ENCODE peak calls at places on chromosome 13, in five cellular contexts. One of them, this sample, is unnamed. For H3K4me1, the result is how much of the 10 kb centered on the place peaks cover.

GRCh38 chr13:40496035-40496810 is 170.2 kb downstream of the FOXO1 start:
- DNase-seq in GM23338: no peak
- DNase-seq in stomach: no peak
- DNase-seq in ascending aorta: no peak
- DNase-seq in thoracic aorta: no peak
- DNase-seq in this sample: no peak

GRCh38 chr13:41568990-41569387 is 111.6 kb downstream of the RGCC start:
- DNase-seq in GM23338: no peak
- DNase-seq in stomach: no peak
- DNase-seq in ascending aorta: no peak
- DNase-seq in thoracic aorta: no peak
- DNase-seq in this sample: no peak

GRCh38 chr13:27133889-27134288 is 37.7 kb downstream of the USP12 start:
- DNase-seq in GM23338: no peak
- DNase-seq in stomach: no peak
- DNase-seq in ascending aorta: no peak
- DNase-seq in thoracic aorta: no peak
- DNase-seq in this sample: no peak

GRCh38 chr13:77918391-77919261 is at the start of gene EDNRB:
- DNase-seq in GM23338: peak
- DNase-seq in stomach: peak
- DNase-seq in ascending aorta: no peak
- DNase-seq in thoracic aorta: no peak
- DNase-seq in this sample: peak

GRCh38 chr13:87656311-87656710 is 14.9 kb upstream of the SLITRK5 start:
- DNase-seq in GM23338: no peak
- DNase-seq in stomach: no peak
- DNase-seq in ascending aorta: no peak
- DNase-seq in thoracic aorta: no peak
- DNase-seq in this sample: no peak

GRCh38 chr13:44818428-44818827 is 170.8 kb downstream of the NUFIP1 start:
- DNase-seq in GM23338: peak
- DNase-seq in stomach: no peak
- DNase-seq in ascending aorta: no peak
- DNase-seq in thoracic aorta: no peak
- DNase-seq in this sample: no peak

GRCh38 chr13:96460571-96460970 is 370.7 kb downstream of the HS6ST3 start:
- DNase-seq in GM23338: no peak
- DNase-seq in stomach: no peak
- DNase-seq in ascending aorta: no peak
- DNase-seq in thoracic aorta: no peak
- DNase-seq in this sample: no peak

GRCh38 chr13:91111476-91112190 is 235.9 kb upstream of the MIR17HG start:
- DNase-seq in GM23338: no peak
- DNase-seq in stomach: no peak
- DNase-seq in ascending aorta: no peak
- DNase-seq in thoracic aorta: no peak
- DNase-seq in this sample: no peak

GRCh38 chr13:53946500-53946899 is 917.9 kb downstream of the OLFM4 start:
- DNase-seq in GM23338: no peak
- DNase-seq in stomach: no peak
- DNase-seq in ascending aorta: no peak
- DNase-seq in thoracic aorta: no peak
- DNase-seq in this sample: no peak

GRCh38 chr13:50127726-50128291 is 112.6 kb downstream of the KCNRG start:
- DNase-seq in GM23338: peak
- DNase-seq in stomach: no peak
- DNase-seq in ascending aorta: no peak
- DNase-seq in thoracic aorta: no peak
- DNase-seq in this sample: no peak

GRCh38 chr13:84439108-84439507 is 556.8 kb upstream of the SLITRK1 start:
- DNase-seq in GM23338: no peak
- DNase-seq in stomach: no peak
- DNase-seq in ascending aorta: no peak
- DNase-seq in thoracic aorta: no peak
- DNase-seq in this sample: no peak

GRCh38 chr13:90299238-90299637 is 1048.2 kb upstream of the MIR17HG start:
- DNase-seq in GM23338: peak
- DNase-seq in stomach: no peak
- DNase-seq in ascending aorta: no peak
- DNase-seq in thoracic aorta: no peak
- DNase-seq in this sample: no peak

GRCh38 chr13:42593719-42594012 is 19.7 kb downstream of the TNFSF11 start:
- DNase-seq in GM23338: no peak
- DNase-seq in stomach: no peak
- DNase-seq in ascending aorta: no peak
- DNase-seq in thoracic aorta: no peak
- DNase-seq in this sample: no peak

GRCh38 chr13:80214521-80214941 is 126.4 kb downstream of the SPRY2 start:
- DNase-seq in GM23338: peak
- DNase-seq in stomach: no peak
- DNase-seq in ascending aorta: no peak
- DNase-seq in thoracic aorta: no peak
- DNase-seq in this sample: no peak

GRCh38 chr13:95352486-95352885 is 51.2 kb upstream of the ABCC4 start:
- DNase-seq in GM23338: no peak
- DNase-seq in stomach: no peak
- DNase-seq in ascending aorta: no peak
- DNase-seq in thoracic aorta: no peak
- DNase-seq in this sample: no peak

GRCh38 chr13:31213681-31214289 is 14.0 kb downstream of the B3GLCT start:
- DNase-seq in GM23338: no peak
- DNase-seq in stomach: no peak
- DNase-seq in ascending aorta: no peak
- DNase-seq in thoracic aorta: no peak
- DNase-seq in this sample: no peak

GRCh38 chr13:27482996-27483395 is 32.6 kb upstream of the MTIF3 start:
- DNase-seq in GM23338: no peak
- DNase-seq in stomach: no peak
- DNase-seq in ascending aorta: no peak
- DNase-seq in thoracic aorta: no peak
- DNase-seq in this sample: no peak

GRCh38 chr13:67230774-67231480 is 791 bp upstream of the PCDH9 start:
- DNase-seq in GM23338: peak
- DNase-seq in stomach: peak
- DNase-seq in ascending aorta: no peak
- DNase-seq in thoracic aorta: no peak
- DNase-seq in this sample: peak

GRCh38 chr13:45728759-45729158 is 26.6 kb downstream of the CBY2 start:
- DNase-seq in GM23338: peak
- DNase-seq in stomach: no peak
- DNase-seq in ascending aorta: no peak
- DNase-seq in thoracic aorta: no peak
- DNase-seq in this sample: no peak

GRCh38 chr13:109704771-109705628 is 81.4 kb downstream of the IRS2 start:
- DNase-seq in GM23338: no peak
- DNase-seq in stomach: peak
- DNase-seq in ascending aorta: peak
- DNase-seq in thoracic aorta: no peak
- DNase-seq in this sample: peak

GRCh38 chr13:41408061-41408460 is 49.3 kb upstream of the RGCC start:
- DNase-seq in GM23338: no peak
- DNase-seq in stomach: no peak
- DNase-seq in ascending aorta: no peak
- DNase-seq in thoracic aorta: no peak
- DNase-seq in this sample: no peak

GRCh38 chr13:104105418-104106355 is 1039.5 kb upstream of the SLC10A2 start:
- DNase-seq in GM23338: no peak
- DNase-seq in stomach: no peak
- DNase-seq in ascending aorta: no peak
- DNase-seq in thoracic aorta: no peak
- DNase-seq in this sample: no peak

GRCh38 chr13:23500858-23501257 is 67.4 kb upstream of the SACS start:
- DNase-seq in GM23338: no peak
- DNase-seq in stomach: no peak
- DNase-seq in ascending aorta: no peak
- DNase-seq in thoracic aorta: no peak
- DNase-seq in this sample: no peak

GRCh38 chr13:46307554-46307953 is 79.5 kb downstream of the RUBCNL start:
- DNase-seq in GM23338: no peak
- DNase-seq in stomach: no peak
- DNase-seq in ascending aorta: no peak
- DNase-seq in thoracic aorta: no peak
- DNase-seq in this sample: no peak

GRCh38 chr13:51793570-51794273 is 10.2 kb downstream of the DHRS12 start:
- DNase-seq in GM23338: no peak
- DNase-seq in stomach: no peak
- DNase-seq in ascending aorta: no peak
- DNase-seq in thoracic aorta: no peak
- DNase-seq in this sample: no peak

GRCh38 chr13:29569253-29570057 is 26.0 kb downstream of the SLC7A1 start:
- DNase-seq in GM23338: no peak
- DNase-seq in stomach: peak
- DNase-seq in ascending aorta: no peak
- DNase-seq in thoracic aorta: no peak
- DNase-seq in this sample: peak

GRCh38 chr13:110571897-110572777 is 10.6 kb upstream of the RAB20 start:
- DNase-seq in GM23338: no peak
- DNase-seq in stomach: no peak
- DNase-seq in ascending aorta: no peak
- DNase-seq in thoracic aorta: no peak
- DNase-seq in this sample: no peak

GRCh38 chr13:74204606-74205312 is 70.6 kb upstream of the KLF12 start:
- DNase-seq in GM23338: no peak
- DNase-seq in stomach: no peak
- DNase-seq in ascending aorta: no peak
- DNase-seq in thoracic aorta: no peak
- DNase-seq in this sample: no peak

GRCh38 chr13:97258801-97259200 is 36.7 kb downstream of the MBNL2 start:
- DNase-seq in GM23338: no peak
- DNase-seq in stomach: no peak
- DNase-seq in ascending aorta: no peak
- DNase-seq in thoracic aorta: no peak
- DNase-seq in this sample: no peak

GRCh38 chr13:46173656-46174055 is 8.3 kb downstream of the LCP1 start:
- DNase-seq in GM23338: no peak
- DNase-seq in stomach: no peak
- DNase-seq in ascending aorta: no peak
- DNase-seq in thoracic aorta: no peak
- DNase-seq in this sample: no peak

GRCh38 chr13:48923376-48923775 is 52.3 kb upstream of the FNDC3A start:
- DNase-seq in GM23338: no peak
- DNase-seq in stomach: no peak
- DNase-seq in ascending aorta: no peak
- DNase-seq in thoracic aorta: no peak
- DNase-seq in this sample: no peak

GRCh38 chr13:40452741-40453665 is 213.4 kb downstream of the FOXO1 start:
- DNase-seq in GM23338: no peak
- DNase-seq in stomach: no peak
- DNase-seq in ascending aorta: no peak
- DNase-seq in thoracic aorta: no peak
- DNase-seq in this sample: no peak

GRCh38 chr13:23672616-23673015 is 102.4 kb downstream of the TNFRSF19 start:
- DNase-seq in GM23338: no peak
- DNase-seq in stomach: no peak
- DNase-seq in ascending aorta: no peak
- DNase-seq in thoracic aorta: no peak
- DNase-seq in this sample: no peak

GRCh38 chr13:23443878-23444277 is 10.4 kb upstream of the SACS start:
- DNase-seq in GM23338: no peak
- DNase-seq in stomach: no peak
- DNase-seq in ascending aorta: no peak
- DNase-seq in thoracic aorta: no peak
- DNase-seq in this sample: no peak

GRCh38 chr13:26562538-26562890 is 5.0 kb downstream of the WASF3 start:
- DNase-seq in GM23338: no peak
- DNase-seq in stomach: no peak
- DNase-seq in ascending aorta: no peak
- DNase-seq in thoracic aorta: no peak
- DNase-seq in this sample: no peak

GRCh38 chr13:51112771-51113170 is 1.7 kb upstream of the C13orf42 start:
- DNase-seq in GM23338: no peak
- DNase-seq in stomach: no peak
- DNase-seq in ascending aorta: no peak
- DNase-seq in thoracic aorta: no peak
- DNase-seq in this sample: no peak

DNA sequence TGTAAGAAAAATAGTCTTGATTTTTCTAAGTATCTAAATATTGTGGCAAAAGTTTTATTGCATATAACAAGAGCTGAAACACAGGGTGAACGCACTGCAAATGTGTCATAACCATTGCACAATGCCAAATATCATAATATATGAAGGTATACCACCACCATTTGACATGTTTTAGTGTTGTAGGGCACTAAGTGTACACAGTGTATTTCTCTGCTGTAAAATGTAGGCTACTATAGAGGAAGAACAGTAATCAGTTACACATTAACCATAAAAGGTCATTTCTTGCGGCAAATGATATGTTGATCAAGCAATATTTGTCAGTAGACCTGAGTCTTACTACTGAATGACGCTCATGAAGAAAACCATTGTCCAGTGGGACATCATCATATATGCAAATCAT is 18.3 kb upstream of the KLF5 start:
- DNase-seq in GM23338: no peak
- DNase-seq in stomach: no peak
- DNase-seq in ascending aorta: no peak
- DNase-seq in thoracic aorta: no peak
- DNase-seq in this sample: no peak
- TF ChIP-seq CTCF in GM23338: no peak
- TF ChIP-seq CTCF in stomach: no peak
- TF ChIP-seq CTCF in ascending aorta: no peak
- TF ChIP-seq CTCF in thoracic aorta: no peak
- TF ChIP-seq CTCF in this sample: no peak

GRCh38 chr13:21020176-21020575 is 41.2 kb downstream of the LATS2 start:
- DNase-seq in GM23338: no peak
- DNase-seq in stomach: no peak
- DNase-seq in ascending aorta: no peak
- DNase-seq in thoracic aorta: no peak
- DNase-seq in this sample: no peak
- H3K4me1 ChIP-seq in GM23338: under half
- H3K4me1 ChIP-seq in stomach: under half
- H3K4me1 ChIP-seq in ascending aorta: under half
- H3K4me1 ChIP-seq in thoracic aorta: half or more
- H3K4me1 ChIP-seq in this sample: under half

GRCh38 chr13:20711301-20712044 is 8.0 kb downstream of the IL17D start:
- DNase-seq in GM23338: peak
- DNase-seq in stomach: no peak
- DNase-seq in ascending aorta: no peak
- DNase-seq in thoracic aorta: no peak
- DNase-seq in this sample: no peak
- TF ChIP-seq CTCF in GM23338: no peak
- TF ChIP-seq CTCF in stomach: no peak
- TF ChIP-seq CTCF in ascending aorta: no peak
- TF ChIP-seq CTCF in thoracic aorta: no peak
- TF ChIP-seq CTCF in this sample: no peak

GRCh38 chr13:114022876-114023275 is 49.0 kb upstream of the C13orf46 start:
- DNase-seq in GM23338: no peak
- DNase-seq in stomach: no peak
- DNase-seq in ascending aorta: no peak
- DNase-seq in thoracic aorta: no peak
- DNase-seq in this sample: no peak
- H3K4me1 ChIP-seq in GM23338: under half
- H3K4me1 ChIP-seq in stomach: under half
- H3K4me1 ChIP-seq in ascending aorta: under half
- H3K4me1 ChIP-seq in thoracic aorta: under half
- H3K4me1 ChIP-seq in this sample: under half

This sample was measured in mucosa of descending colon.